ENCODE peak calls at places on chromosomes 12 and 14, in ten cellular contexts. G, Y, U, I, J, S, A, F, K and P are unnamed samples.

GRCh38 chr12:108907861-108908302 is 28.0 kb downstream of the DAO start:
- DNase-seq in Y (peak), J (peak), A (no peak), G (no peak), S (no peak), F (no peak), I (no peak), K (no peak), U (no peak), P (no peak)

GRCh38 chr12:54546511-54546910 is 2.9 kb upstream of the PDE1B start:
- DNase-seq in S (no peak), G (no peak), Y (no peak), F (no peak), K (no peak), J (no peak), U (no peak), I (no peak), A (no peak), P (no peak)

GRCh38 chr12:1826867-1827705 is 6.7 kb downstream of the LRTM2 start:
- DNase-seq in Y (no peak), K (no peak), A (no peak), U (no peak), F (no peak), J (no peak), I (no peak), S (no peak), G (no peak), P (no peak)

GRCh38 chr12:49048953-49049352 is 11.6 kb downstream of the KMT2D start:
- DNase-seq in Y (no peak), G (no peak), A (no peak), U (no peak), I (no peak), F (no peak), J (no peak), S (no peak), K (no peak), P (no peak)

GRCh38 chr14:32588448-32589320 is 259.6 kb downstream of the AKAP6 start:
- DNase-seq in F (peak), U (no peak), I (no peak), Y (peak), A (no peak), G (no peak), J (no peak), S (no peak), K (no peak), P (peak)

GRCh38 chr14:50319721-50320120 is 7.6 kb downstream of the DMAC2L start:
- DNase-seq in I (no peak), Y (no peak), S (no peak), G (no peak), A (no peak), F (no peak), K (no peak), U (no peak), J (no peak), P (no peak)

GRCh38 chr12:95096378-95096777 is 23.0 kb upstream of the NR2C1 start:
- DNase-seq in Y (no peak), U (no peak), F (no peak), J (no peak), S (no peak), K (no peak), G (no peak), I (no peak), A (no peak), P (no peak)

GRCh38 chr12:102465762-102466560 is 14.4 kb downstream of the IGF1 start:
- DNase-seq in K (no peak), A (no peak), F (no peak), Y (no peak), G (no peak), S (no peak), U (no peak), I (no peak), J (no peak), P (no peak)

GRCh38 chr12:71436696-71437095 is 2.9 kb upstream of the LGR5 start:
- DNase-seq in U (no peak), I (no peak), G (no peak), A (no peak), J (no peak), K (no peak), Y (no peak), S (no peak), F (no peak), P (no peak)

GRCh38 chr12:32183646-32184045 is 77.0 kb downstream of the BICD1 start:
- DNase-seq in U (no peak), K (no peak), S (no peak), J (no peak), G (no peak), A (no peak), I (no peak), F (peak), Y (no peak), P (no peak)

GRCh38 chr12:40107803-40108620 is 2.1 kb upstream of the SLC2A13 start:
- DNase-seq in U (no peak), Y (no peak), I (no peak), K (no peak), F (no peak), G (no peak), J (no peak), S (no peak), A (no peak), P (no peak)

GRCh38 chr14:93725002-93725582 is 63.2 kb downstream of the PRIMA1 start:
- DNase-seq in Y (no peak), U (no peak), S (peak), F (no peak), A (no peak), I (no peak), K (no peak), J (no peak), G (no peak), P (no peak)

GRCh38 chr14:72685456-72685855 is 208.4 kb downstream of the DPF3 start:
- DNase-seq in J (no peak), A (no peak), Y (no peak), I (no peak), S (no peak), K (no peak), G (no peak), U (no peak), F (no peak), P (no peak)

GRCh38 chr12:103771466-103771865 is 69.6 kb downstream of the NT5DC3 start:
- DNase-seq in A (no peak), S (peak), G (peak), Y (peak), J (peak), K (no peak), I (peak), F (peak), U (peak), P (peak)

GRCh38 chr14:64971452-64971889 is 665 bp downstream of the RAB15 start:
- DNase-seq in A (no peak), F (no peak), U (no peak), S (no peak), I (no peak), K (no peak), J (no peak), G (no peak), Y (no peak), P (no peak)

GRCh38 chr14:64973026-64973442 is 898 bp upstream of the RAB15 start:
- DNase-seq in Y (no peak), I (no peak), K (no peak), G (no peak), A (no peak), S (no peak), U (no peak), F (no peak), J (no peak), P (no peak)

GRCh38 chr14:64971890-64972785 is at the start of gene RAB15:
- DNase-seq in J (peak), F (peak), S (no peak), U (no peak), A (peak), K (no peak), Y (no peak), G (peak), I (peak), P (peak)

GRCh38 chr14:64974563-64974962 is 2.4 kb upstream of the RAB15 start:
- DNase-seq in F (no peak), J (no peak), Y (no peak), U (no peak), S (no peak), G (no peak), A (no peak), I (no peak), K (no peak), P (no peak)

GRCh38 chr14:64973826-64974225 is 1.7 kb upstream of the RAB15 start:
- DNase-seq in F (no peak), A (no peak), J (no peak), G (no peak), I (no peak), Y (no peak), U (no peak), K (no peak), S (no peak), P (no peak)
- TF ChIP-seq CTCF in F (no peak), A (no peak), J (no peak), G (no peak), I (no peak), Y (no peak), U (no peak), K (no peak), S (no peak), P (no peak)

DNA sequence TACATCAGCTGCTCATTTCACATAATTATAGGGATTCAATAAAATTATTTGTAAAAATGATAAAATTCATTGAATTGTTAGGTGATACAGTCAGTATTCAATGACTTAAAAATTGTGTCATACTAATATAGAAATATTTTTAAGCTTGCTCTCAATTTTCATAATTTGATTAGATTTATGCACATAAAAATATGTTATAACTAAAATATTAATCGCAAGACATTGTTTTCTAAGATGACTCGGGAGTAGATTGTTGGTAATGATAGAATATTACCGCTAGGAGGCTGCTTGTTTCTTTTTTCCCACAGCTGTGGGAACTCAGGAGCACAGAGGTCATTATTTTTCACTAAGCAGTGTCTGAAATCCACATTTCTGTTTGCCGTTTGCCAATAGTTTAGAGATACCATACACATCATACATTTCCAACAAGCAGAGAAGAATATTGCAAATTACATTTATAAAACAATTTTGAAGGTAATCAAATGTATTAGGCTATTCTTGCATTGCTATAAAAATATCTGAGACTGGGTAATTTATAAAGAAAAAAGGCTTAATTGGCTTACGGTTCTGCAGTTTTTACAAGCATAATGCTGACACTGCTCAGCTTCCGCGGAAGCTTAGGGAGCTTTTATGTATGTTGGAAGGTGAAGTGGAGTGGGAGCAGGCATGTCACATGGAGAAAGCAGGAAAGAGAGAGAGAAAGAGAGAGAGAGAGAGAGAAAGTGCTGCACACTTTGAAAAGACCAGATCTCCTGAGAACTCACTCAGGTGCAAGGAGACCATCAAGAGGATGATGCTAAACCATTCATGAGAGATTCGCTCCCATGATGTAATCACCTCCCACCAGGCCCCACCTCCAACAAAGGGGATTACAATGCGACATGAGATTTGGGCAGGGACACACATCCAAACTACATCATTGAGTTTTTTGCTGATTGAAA is 9.2 kb downstream of the CD69 start:
- DNase-seq in K (no peak), F (no peak), J (peak), G (no peak), I (no peak), A (peak), S (no peak), U (no peak), Y (peak), P (no peak)
- TF ChIP-seq CTCF in K (no peak), F (no peak), J (no peak), G (peak), I (no peak), A (peak), S (no peak), U (peak), Y (peak), P (no peak)

DNA sequence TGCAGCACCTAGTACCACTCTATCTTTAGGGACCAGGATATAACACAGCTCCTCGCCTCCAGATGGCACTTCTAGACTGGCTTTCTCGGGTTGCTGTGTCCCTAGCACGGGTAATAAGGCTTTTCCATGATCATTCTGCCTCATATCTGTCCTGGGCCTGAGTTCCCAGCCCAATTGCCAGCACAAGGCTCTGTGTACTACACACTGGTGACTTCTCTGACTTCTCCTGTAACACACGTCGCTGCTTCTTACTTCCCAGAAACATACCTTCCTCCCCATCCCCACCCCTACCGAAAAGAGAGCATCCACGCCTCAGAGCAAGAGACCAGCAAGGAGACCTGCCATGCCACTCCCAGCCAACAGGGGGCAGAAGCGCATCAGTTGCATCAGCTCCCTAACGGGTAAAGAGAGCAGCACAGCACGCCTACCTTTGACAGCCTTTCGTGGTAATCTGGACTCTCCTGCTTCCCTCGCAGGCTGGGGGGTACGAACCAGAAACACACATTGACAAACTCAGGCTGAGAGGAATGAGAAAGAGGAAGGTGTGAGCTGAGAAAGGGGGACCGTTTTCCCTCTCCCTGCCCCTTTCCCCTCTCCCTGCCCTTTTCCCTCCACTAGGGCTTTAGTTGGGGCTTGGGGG is 21.2 kb upstream of the ZNF740 start:
- DNase-seq in I (peak), F (peak), G (peak), A (peak), Y (peak), U (peak), S (peak), K (peak), J (peak), P (peak)
- TF ChIP-seq CTCF in I (peak), F (peak), G (peak), A (peak), Y (peak), U (peak), S (peak), K (peak), J (peak), P (peak)

GRCh38 chr14:75513911-75514672 is 8.2 kb upstream of the BATF start:
- DNase-seq in A (no peak), S (no peak), Y (no peak), U (no peak), K (no peak), G (no peak), F (no peak), I (no peak), J (no peak), P (no peak)

GRCh38 chr14:75511201-75511600 is 11.1 kb upstream of the BATF start:
- DNase-seq in U (no peak), K (no peak), G (no peak), J (no peak), A (no peak), Y (no peak), S (no peak), I (no peak), F (no peak), P (no peak)

GRCh38 chr14:75518625-75519024 is 3.6 kb upstream of the BATF start:
- DNase-seq in K (no peak), S (no peak), Y (no peak), F (peak), U (no peak), J (no peak), G (no peak), I (no peak), A (no peak), P (no peak)

GRCh38 chr14:75515631-75515999 is 6.7 kb upstream of the BATF start:
- DNase-seq in Y (peak), I (no peak), A (no peak), F (no peak), G (no peak), S (no peak), K (no peak), U (no peak), J (no peak), P (no peak)

DNA sequence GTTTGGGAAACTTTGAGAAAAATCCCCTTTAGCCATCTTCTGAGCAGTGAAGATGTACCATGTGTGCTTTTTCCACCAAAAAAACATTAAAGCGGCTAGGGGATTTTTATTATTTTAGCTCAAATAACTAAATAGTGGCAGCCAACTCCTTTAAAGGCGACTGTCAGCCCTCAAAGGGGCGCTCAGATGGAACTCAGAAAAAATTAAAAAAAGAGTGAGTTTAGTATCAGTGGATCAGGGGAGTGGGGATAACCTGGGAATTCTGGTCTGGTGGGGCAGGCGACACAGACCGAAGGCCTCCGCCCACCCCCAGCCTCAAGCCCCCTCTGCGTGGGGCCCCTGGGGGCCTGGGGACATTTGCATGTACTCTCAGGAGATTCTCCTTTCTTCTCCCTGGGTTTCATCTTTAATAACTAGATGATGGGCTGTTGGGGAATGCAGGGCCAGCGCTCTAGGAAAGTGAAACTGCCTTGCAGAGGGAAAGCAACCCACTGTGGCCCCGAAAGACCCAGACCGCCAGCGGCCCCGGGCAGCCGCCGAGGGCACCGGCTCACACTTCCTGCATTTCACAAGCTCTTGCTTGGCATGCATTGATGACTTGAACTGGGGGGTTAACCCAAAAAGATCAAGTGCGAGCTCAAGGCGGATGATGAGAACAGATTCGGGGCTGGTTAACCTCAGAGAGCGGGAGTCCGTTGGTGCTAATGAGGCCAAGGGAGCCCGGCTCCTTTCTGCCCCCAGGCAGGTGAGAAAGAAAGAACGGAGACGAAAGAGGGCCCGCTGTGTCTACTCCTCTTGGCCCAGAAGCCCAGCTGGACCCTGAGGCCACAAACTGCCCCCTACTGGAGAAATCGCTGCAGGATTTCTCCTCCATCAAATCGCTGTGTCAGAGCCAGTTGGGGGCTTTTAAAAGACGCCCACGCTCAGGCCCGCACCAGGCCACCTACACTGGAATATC is 7.3 kb upstream of the BATF start:
- DNase-seq in J (no peak), I (no peak), Y (peak), K (no peak), A (peak), F (no peak), G (peak), S (no peak), U (no peak), P (no peak)
- TF ChIP-seq CTCF in J (no peak), I (no peak), Y (peak), K (no peak), A (no peak), F (no peak), G (no peak), S (peak), U (no peak), P (peak)

GRCh38 chr12:111150476-111150875 is 218.4 kb downstream of the PHETA1 start:
- DNase-seq in A (no peak), G (no peak), F (no peak), J (no peak), Y (no peak), U (no peak), K (no peak), I (no peak), S (no peak), P (no peak)

GRCh38 chr12:111148005-111148404 is 220.9 kb downstream of the PHETA1 start:
- DNase-seq in A (no peak), K (no peak), S (no peak), U (no peak), Y (no peak), G (no peak), J (no peak), I (no peak), F (no peak), P (no peak)

GRCh38 chr12:111150894-111151293 is 218.0 kb downstream of the PHETA1 start:
- DNase-seq in Y (no peak), S (no peak), I (no peak), U (no peak), G (no peak), J (no peak), F (no peak), K (no peak), A (no peak), P (no peak)

GRCh38 chr12:111151441-111151840 is 217.5 kb downstream of the PHETA1 start:
- DNase-seq in F (no peak), K (no peak), G (no peak), A (no peak), S (no peak), I (no peak), Y (no peak), U (no peak), J (no peak), P (no peak)

DNA sequence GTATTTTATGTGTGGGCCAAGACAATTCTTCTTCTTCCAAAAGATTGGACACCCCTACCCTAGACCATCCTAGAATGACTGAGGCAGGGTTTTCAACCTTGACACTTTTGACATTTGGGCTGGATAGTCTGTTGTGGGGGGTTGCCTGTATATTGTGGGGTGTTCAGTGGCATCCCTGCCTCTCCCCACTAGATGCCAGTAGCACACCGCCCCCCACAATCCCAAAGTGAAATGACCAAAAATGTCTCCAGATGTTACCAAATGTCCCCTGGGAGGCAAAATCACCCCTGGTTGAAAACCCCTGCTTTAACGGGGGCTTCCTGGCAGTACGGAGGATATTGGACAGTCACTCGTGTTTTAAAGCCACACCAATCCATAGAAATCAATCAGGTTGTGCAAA is 219.6 kb downstream of the PHETA1 start:
- DNase-seq in K (no peak), G (no peak), J (no peak), S (no peak), U (no peak), F (no peak), A (no peak), I (no peak), Y (no peak), P (no peak)
- TF ChIP-seq CTCF in K (no peak), G (no peak), J (no peak), S (no peak), U (no peak), F (no peak), A (no peak), I (no peak), Y (no peak), P (no peak)